ENCODE peak calls at places on chromosomes 11 and 22, in six cellular contexts. G is esophagus squamous epithelium, W is uterus, H is A549, K is transverse colon, X is H1. N is an unnamed sample.

GRCh38 chr11:13114566-13115465 is 105.7 kb downstream of the RASSF10 start:
- DNase-seq in W (no peak), X (no peak), G (no peak), K (peak; percentile 26), H (peak; percentile 63), N (no peak)

GRCh38 chr11:75022289-75022688 is 33.6 kb downstream of the NEU3 start:
- DNase-seq in G (no peak), W (no peak), X (no peak), K (no peak), H (no peak), N (no peak)

GRCh38 chr11:78982377-78982925 is 407.8 kb upstream of the NARS2 start:
- DNase-seq in K (no peak), W (no peak), H (no peak), X (no peak), G (no peak), N (no peak)

GRCh38 chr11:13669544-13670488 is 1.3 kb downstream of the FAR1 start:
- DNase-seq in X (no peak), G (no peak), W (no peak), H (no peak), K (no peak), N (no peak)

GRCh38 chr22:29773233-29773632 is 6.1 kb downstream of the UQCR10 start:
- DNase-seq in G (no peak), W (no peak), K (no peak), H (peak; percentile 31), X (peak; percentile 23), N (no peak)

GRCh38 chr11:116179346-116179850 is 593.4 kb downstream of the BUD13 start:
- DNase-seq in G (no peak), W (no peak), K (no peak), X (no peak), H (no peak), N (peak; percentile 61)

GRCh38 chr11:93740031-93740801 is 1.1 kb downstream of the TAF1D start:
- DNase-seq in G (no peak), W (no peak), X (no peak), K (peak; percentile 19), H (peak; percentile 25), N (no peak)

GRCh38 chr11:28697920-28698827 is 590.0 kb downstream of the METTL15 start:
- DNase-seq in H (peak; percentile 71), G (no peak), K (peak; percentile 36), W (no peak), X (peak; percentile 60), N (no peak)

GRCh38 chr11:100706179-100706578 is 19.1 kb downstream of the ARHGAP42 start:
- DNase-seq in K (no peak), G (no peak), H (no peak), W (no peak), X (no peak), N (no peak)

GRCh38 chr11:21921151-21921550 is 271.7 kb upstream of the ANO5 start:
- DNase-seq in W (no peak), X (no peak), H (no peak), K (no peak), G (no peak), N (no peak)

GRCh38 chr11:10902756-10903155 is 44.9 kb upstream of the ZBED5 start:
- DNase-seq in K (no peak), W (no peak), H (no peak), X (no peak), G (no peak), N (no peak)

GRCh38 chr11:9990221-9990973 is 303.6 kb downstream of the SBF2 start:
- DNase-seq in G (no peak), K (no peak), H (peak; percentile 74), W (no peak), X (no peak), N (no peak)

GRCh38 chr11:116193321-116194114 is 579.3 kb downstream of the BUD13 start:
- DNase-seq in X (no peak), H (peak; percentile 2), W (peak; percentile 22), K (peak; percentile 60), G (no peak), N (no peak)

GRCh38 chr11:81005595-81005994 is 1564.8 kb upstream of the TENM4 start:
- DNase-seq in X (no peak), K (no peak), G (no peak), W (no peak), H (peak; percentile 38), N (no peak)

GRCh38 chr22:26722159-26722558 is 64.8 kb downstream of the MIAT start:
- DNase-seq in G (no peak), H (peak; percentile 35), W (no peak), X (no peak), K (no peak), N (no peak)

GRCh38 chr11:60240661-60241060 is 2.3 kb downstream of the MS4A4E start:
- DNase-seq in K (no peak), H (no peak), X (no peak), G (no peak), W (no peak), N (no peak)

GRCh38 chr11:61004037-61004641 is 32.7 kb downstream of the CD6 start:
- DNase-seq in W (no peak), K (no peak), X (no peak), G (no peak), H (no peak), N (no peak)

GRCh38 chr22:39962071-39962470 is 1.9 kb downstream of the TMA7B start:
- DNase-seq in K (no peak), G (no peak), H (no peak), W (no peak), X (no peak), N (no peak)

GRCh38 chr11:115893701-115894100 is 389.5 kb upstream of the CADM1 start:
- DNase-seq in H (no peak), X (no peak), W (no peak), G (no peak), K (no peak), N (no peak)

GRCh38 chr22:31347251-31348008 is 1.3 kb upstream of the PATZ1 start:
- DNase-seq in W (peak; percentile 64), G (no peak), X (no peak), K (peak; percentile 72), H (peak; percentile 71), N (no peak)

GRCh38 chr11:117705866-117706265 is 91.2 kb downstream of the DSCAML1 start:
- DNase-seq in K (no peak), H (no peak), X (no peak), G (no peak), W (no peak), N (no peak)

GRCh38 chr11:114128399-114128798 is 68.9 kb downstream of the ZBTB16 start:
- DNase-seq in H (no peak), K (peak; percentile 39), X (no peak), G (no peak), W (no peak), N (no peak)

GRCh38 chr22:40325315-40325714 is 21.0 kb upstream of the ADSL start:
- DNase-seq in H (no peak), W (no peak), K (no peak), X (no peak), G (no peak), N (no peak)

GRCh38 chr11:128776434-128777284 is 82.8 kb downstream of the FLI1 start:
- DNase-seq in H (peak; percentile 31), K (no peak), X (no peak), W (no peak), G (no peak), N (no peak)

GRCh38 chr22:36461665-36462474 is 19.6 kb downstream of the TXN2 start:
- DNase-seq in K (no peak), X (peak; percentile 64), H (peak; percentile 90), G (no peak), W (peak; percentile 75), N (no peak)

GRCh38 chr11:69205929-69206612 is 50.3 kb downstream of the SMIM38 start:
- DNase-seq in X (no peak), K (no peak), G (no peak), W (no peak), H (no peak), N (no peak)

GRCh38 chr11:75811485-75811884 is 3.5 kb upstream of the UVRAG start:
- DNase-seq in K (no peak), G (no peak), H (no peak), W (no peak), X (no peak), N (no peak)

GRCh38 chr11:131982154-131982553 is 611.7 kb downstream of the NTM start:
- DNase-seq in W (no peak), G (no peak), H (no peak), X (peak; percentile 58), K (no peak), N (no peak)
- H3K4me1 ChIP-seq in W (no peaks in the 10 kb centered on the region), G (no peaks in the 10 kb centered on the region), H (no peaks in the 10 kb centered on the region), X (peaks cover 36% of the 10 kb centered on the region), K (no peaks in the 10 kb centered on the region), N (no peaks in the 10 kb centered on the region)

DNA sequence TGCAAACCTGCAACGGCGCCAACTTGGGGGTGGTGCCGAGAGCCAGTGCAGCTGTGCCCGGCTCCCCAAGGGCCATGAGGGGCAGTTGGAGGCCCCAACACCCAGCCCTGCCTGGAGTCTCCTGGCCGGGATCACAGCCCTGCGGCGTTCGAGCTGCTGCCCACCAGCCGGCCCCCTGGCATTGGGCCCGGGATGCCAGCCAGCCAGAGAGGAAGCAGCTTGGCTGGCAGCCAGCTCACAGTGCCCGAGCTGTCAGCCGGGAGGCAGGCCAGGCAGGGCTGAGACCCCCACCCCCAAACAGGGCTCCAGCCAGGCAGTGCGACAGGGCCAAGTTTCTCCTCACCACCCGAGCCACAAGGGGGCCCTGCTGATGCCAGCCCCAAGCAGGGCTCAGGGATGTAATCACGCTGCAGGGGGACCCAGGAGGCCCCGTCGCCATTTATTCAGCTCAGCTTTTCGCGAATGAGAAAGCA is 26.0 kb upstream of the TCF20 start:
- DNase-seq in W (no peak), K (peak; percentile 50), X (no peak), H (no peak), G (no peak), N (no peak)
- TF ChIP-seq CTCF in W (no peak), K (no peak), X (peak; percentile 70), H (no peak), G (no peak), N (no peak)

DNA sequence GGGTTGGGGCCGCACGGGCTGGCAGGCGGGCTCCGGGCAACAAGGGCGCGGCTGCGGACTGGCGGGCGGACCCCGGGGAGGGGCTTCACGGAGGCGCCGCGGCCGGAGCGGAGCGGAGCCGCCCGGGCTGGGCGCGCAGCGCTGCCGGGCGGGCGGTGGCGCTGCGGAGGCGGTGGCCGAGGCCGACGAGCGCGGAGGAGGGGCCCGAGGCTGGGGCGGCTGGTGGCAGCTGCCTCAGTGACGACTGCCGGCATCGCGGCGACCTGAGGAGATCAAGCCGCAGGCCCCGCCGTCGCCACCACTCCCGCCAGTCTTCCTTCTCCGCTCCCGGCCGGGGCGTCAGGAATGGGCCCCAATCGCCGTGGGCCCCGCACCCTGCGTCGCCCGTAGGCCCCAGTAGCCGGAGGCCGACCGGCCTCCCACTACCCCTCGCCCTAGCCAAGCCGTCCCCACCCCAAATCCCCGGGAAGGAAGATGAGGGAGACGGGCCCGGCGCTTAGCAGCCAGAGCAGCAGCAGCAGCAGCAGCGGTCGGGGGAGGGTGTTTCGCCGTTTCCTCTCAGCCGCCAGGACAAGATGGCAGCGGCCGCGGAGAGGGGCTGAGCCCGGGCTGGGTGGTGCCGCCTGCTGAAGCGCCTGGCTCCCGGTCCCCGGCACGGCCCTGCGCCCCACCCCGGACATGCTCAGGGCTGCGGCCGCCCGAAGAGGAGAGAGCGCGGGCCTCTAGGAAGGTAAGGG is at the start of gene HIPK3:
- DNase-seq in X (no peak), H (peak; percentile 79), W (peak; percentile 78), K (peak; percentile 87), G (peak; percentile 22), N (no peak)
- TF ChIP-seq POLR2A in X (peak; percentile 77), H (peak; percentile 75), W (peak; percentile 93), K (peak; percentile 82), G (peak; percentile 90), N (no peak)

DNA sequence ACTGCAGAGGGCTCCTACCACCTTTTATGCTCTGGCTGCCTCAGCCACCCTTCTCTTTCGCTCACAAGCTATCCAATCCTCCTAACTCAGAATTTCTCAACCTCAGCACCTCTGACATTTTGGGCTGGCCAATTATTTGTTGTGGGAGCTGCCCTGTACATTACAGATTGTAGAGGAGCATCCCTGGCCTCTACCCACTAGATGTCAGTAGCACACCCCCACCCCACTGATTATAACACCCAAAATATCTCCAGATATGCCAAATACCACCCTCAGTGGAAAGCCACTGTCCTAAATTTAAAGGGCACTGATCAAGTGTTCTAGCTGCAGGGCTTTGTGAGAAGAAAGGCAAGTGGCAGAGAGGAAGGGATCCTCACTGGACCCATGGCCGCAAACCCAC is 443.1 kb downstream of the SOX6 start:
- DNase-seq in H (no peak), X (no peak), K (no peak), G (no peak), W (no peak), N (no peak)
- H3K4me1 ChIP-seq in H (no peaks in the 10 kb centered on the region), X (no peaks in the 10 kb centered on the region), K (no peaks in the 10 kb centered on the region), G (no peaks in the 10 kb centered on the region), W (no peaks in the 10 kb centered on the region), N (no peaks in the 10 kb centered on the region)